ENCODE peak calls at places on chromosomes 11 and 22, in four cellular contexts. X is cardiac muscle cell, U is K562, C is heart right ventricle. N is an unnamed sample. For H3K36me3, the result is how much of the 10 kb centered on the place peaks cover.

GRCh38 chr11:11332141-11332710 is 20.8 kb downstream of the CSNK2A3 start:
- DNase-seq in X (no peak), U (no peak), C (no peak), N (no peak)

GRCh38 chr11:2787816-2788750 is 88.3 kb upstream of the KCNQ1OT1 start:
- DNase-seq in X (peak), U (no peak), C (peak), N (no peak)

GRCh38 chr11:73971175-73971719 is 11.4 kb downstream of the UCP2 start:
- DNase-seq in X (no peak), U (no peak), C (no peak), N (no peak)

GRCh38 chr22:30882974-30883533 is 85.5 kb downstream of the MORC2 start:
- DNase-seq in X (no peak), U (peak), C (no peak), N (peak)

GRCh38 chr22:22787805-22788459 is 99.7 kb upstream of the IGLL5 start:
- DNase-seq in X (no peak), U (peak), C (no peak), N (peak)

GRCh38 chr11:119361056-119361787 is 14.7 kb upstream of the MFRP start:
- DNase-seq in X (peak), U (peak), C (peak), N (peak)

GRCh38 chr11:126063510-126063858 is 818 bp upstream of the CDON start:
- DNase-seq in X (no peak), U (no peak), C (no peak), N (no peak)

GRCh38 chr11:119584193-119585037 is 144.6 kb downstream of the NECTIN1 start:
- DNase-seq in X (peak), U (peak), C (no peak), N (peak)

GRCh38 chr22:28442951-28443876 is 236.4 kb downstream of the TTC28 start:
- DNase-seq in X (peak), U (no peak), C (peak), N (no peak)

GRCh38 chr11:3735827-3736226 is 61.5 kb downstream of the NUP98 start:
- DNase-seq in X (no peak), U (no peak), C (no peak), N (no peak)

GRCh38 chr11:44116433-44116832 is 21.0 kb downstream of the EXT2 start:
- DNase-seq in X (no peak), U (no peak), C (no peak), N (no peak)

GRCh38 chr22:39325392-39325932 is 6.0 kb upstream of the RPL3 start:
- DNase-seq in X (no peak), U (no peak), C (no peak), N (peak)

GRCh38 chr22:20268350-20269012 is 363 bp upstream of the RTN4R start:
- DNase-seq in X (peak), U (peak), C (peak), N (peak)

GRCh38 chr11:64110465-64111375 is 55.2 kb downstream of the MACROD1 start:
- DNase-seq in X (no peak), U (no peak), C (no peak), N (no peak)

GRCh38 chr22:35564975-35565867 is 24.6 kb downstream of the RASD2 start:
- DNase-seq in X (no peak), U (no peak), C (no peak), N (no peak)

GRCh38 chr11:47332303-47332711 is 20.2 kb downstream of the MYBPC3 start:
- DNase-seq in X (no peak), U (no peak), C (no peak), N (no peak)

GRCh38 chr11:122758361-122758760 is 79.9 kb upstream of the CRTAM start:
- DNase-seq in X (no peak), U (no peak), C (no peak), N (no peak)

GRCh38 chr11:63872833-63873201 is 33.9 kb downstream of the MARK2 start:
- DNase-seq in X (no peak), U (no peak), C (no peak), N (peak)

GRCh38 chr11:16818284-16818683 is 79.8 kb downstream of the C11orf58 start:
- DNase-seq in X (no peak), U (no peak), C (no peak), N (no peak)

GRCh38 chr22:29623059-29623458 is 19.6 kb downstream of the NF2 start:
- DNase-seq in X (no peak), U (no peak), C (no peak), N (no peak)

GRCh38 chr11:26649884-26650283 is 72.0 kb downstream of the SLC5A12 start:
- DNase-seq in X (peak), U (peak), C (peak), N (peak)

GRCh38 chr11:26655287-26655686 is 66.6 kb downstream of the SLC5A12 start:
- DNase-seq in X (no peak), U (no peak), C (no peak), N (no peak)

DNA sequence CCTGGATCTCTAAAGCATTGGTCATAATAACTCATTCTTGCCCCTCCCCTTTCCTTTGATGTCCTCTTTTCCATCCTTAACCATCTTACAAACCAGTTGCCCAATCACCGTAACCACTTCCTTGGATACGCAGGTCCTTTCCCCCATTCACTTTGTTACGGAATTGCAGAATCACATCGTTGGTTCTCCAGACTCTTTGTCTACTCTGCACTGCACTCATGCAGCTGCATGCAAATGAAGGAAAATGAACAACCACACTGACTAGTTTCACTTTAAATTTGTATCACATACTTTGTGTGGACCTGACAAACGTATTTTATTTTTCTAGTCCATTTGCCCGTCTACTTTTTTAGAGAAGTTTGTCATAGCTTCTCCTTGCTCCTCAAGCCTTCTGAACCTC is 69.9 kb downstream of the SLC5A12 start:
- DNase-seq in X (no peak), U (no peak), C (no peak), N (no peak)
- H3K36me3 ChIP-seq in X (under half), U (under half), C (under half), N (under half)

DNA sequence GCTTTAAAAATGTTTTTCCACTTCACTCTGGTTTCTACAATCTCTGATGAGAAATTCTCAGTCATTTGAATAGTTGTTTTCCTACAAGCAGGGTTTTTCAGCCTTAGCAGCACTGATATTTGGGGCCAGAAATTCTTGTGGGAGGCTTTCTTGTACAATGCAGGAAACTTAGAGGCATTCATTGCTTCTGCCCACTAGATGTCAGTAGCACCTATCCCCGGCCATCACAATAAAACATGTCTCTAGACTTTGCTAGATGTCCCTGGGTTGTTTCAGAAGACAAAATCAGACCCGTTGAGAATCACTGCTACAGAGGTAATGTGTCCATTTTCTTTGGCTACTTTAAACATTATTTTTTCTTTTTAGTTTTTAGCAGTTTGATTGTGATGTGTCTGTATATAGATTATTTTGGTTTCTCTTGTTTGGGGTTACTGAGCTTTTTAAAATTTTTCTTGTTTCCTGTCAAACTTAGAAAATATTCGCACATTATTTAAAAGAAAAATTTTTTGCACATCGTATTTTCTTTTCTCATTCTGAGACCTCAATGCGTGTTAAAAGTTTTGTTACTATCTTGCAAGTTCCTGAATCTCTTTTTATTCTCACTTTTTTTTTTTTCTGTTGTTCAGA is 60.8 kb upstream of the CCDC179 start:
- DNase-seq in X (peak), U (peak), C (peak), N (peak)
- TF ChIP-seq CTCF in X (peak), U (no peak), C (peak), N (peak)

DNA sequence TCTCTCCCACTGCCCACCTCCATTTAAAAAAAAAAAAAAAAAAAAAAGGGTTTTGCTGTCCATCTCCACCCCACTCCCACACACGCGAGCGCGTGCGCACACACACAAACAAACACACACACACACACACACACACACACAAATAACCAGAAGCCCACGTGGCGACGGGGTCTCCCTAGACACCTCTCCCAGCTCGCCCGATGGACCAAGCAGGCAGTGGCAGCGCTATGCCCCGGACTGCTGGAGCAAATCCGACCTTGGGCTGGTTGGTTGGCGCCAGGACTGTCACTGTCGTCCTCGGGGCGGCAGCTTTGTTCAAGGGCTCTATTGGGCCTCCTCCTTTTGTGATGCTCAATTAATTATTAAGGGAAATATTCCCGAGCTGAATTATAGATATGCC is 1.6 kb upstream of the KCNA4 start:
- DNase-seq in X (no peak), U (no peak), C (no peak), N (no peak)
- H3K36me3 ChIP-seq in X (under half), U (under half), C (under half), N (under half)

GRCh38 chr11:62621027-62621566 is 689 bp downstream of the B3GAT3 start:
- DNase-seq in X (no peak), U (no peak), C (no peak), N (no peak)
- TF ChIP-seq CTCF in X (no peak), U (no peak), C (no peak), N (no peak)

GRCh38 chr22:46894081-46894671 is 131.7 kb downstream of the TBC1D22A start:
- DNase-seq in X (no peak), U (no peak), C (peak), N (no peak)
- H3K36me3 ChIP-seq in X (under half), U (under half), C (under half), N (under half)

GRCh38 chr11:62497132-62497915 is 49.3 kb downstream of the AHNAK start:
- DNase-seq in X (no peak), U (peak), C (no peak), N (peak)
- TF ChIP-seq CTCF in X (peak), U (peak), C (peak), N (peak)

GRCh38 chr22:42876041-42876440 is 19.0 kb upstream of the ARFGAP3 start:
- DNase-seq in X (no peak), U (no peak), C (no peak), N (no peak)

GRCh38 chr22:42871146-42872050 is 14.3 kb upstream of the ARFGAP3 start:
- DNase-seq in X (no peak), U (no peak), C (no peak), N (no peak)

GRCh38 chr22:42874010-42874409 is 16.9 kb upstream of the ARFGAP3 start:
- DNase-seq in X (no peak), U (no peak), C (no peak), N (no peak)

GRCh38 chr22:42872821-42873220 is 15.7 kb upstream of the ARFGAP3 start:
- DNase-seq in X (no peak), U (no peak), C (no peak), N (no peak)

GRCh38 chr22:42873361-42873760 is 16.3 kb upstream of the ARFGAP3 start:
- DNase-seq in X (no peak), U (no peak), C (no peak), N (no peak)
- H3K36me3 ChIP-seq in X (under half), U (under half), C (half or more), N (under half)

GRCh38 chr11:32006799-32007388 is 84.0 kb upstream of the RCN1 start:
- DNase-seq in X (peak), U (peak), C (peak), N (peak)
- TF ChIP-seq CTCF in X (peak), U (peak), C (peak), N (peak)

GRCh38 chr22:19215360-19215759 is 36.8 kb upstream of the SLC25A1 start:
- DNase-seq in X (no peak), U (no peak), C (no peak), N (no peak)
- H3K36me3 ChIP-seq in X (under half), U (under half), C (under half), N (under half)

GRCh38 chr22:36977947-36978660 is 41.1 kb downstream of the TST start:
- DNase-seq in X (peak), U (peak), C (peak), N (peak)

GRCh38 chr22:36979016-36979415 is 40.2 kb downstream of the TST start:
- DNase-seq in X (no peak), U (no peak), C (no peak), N (no peak)

GRCh38 chr22:36979511-36979910 is 39.7 kb downstream of the TST start:
- DNase-seq in X (no peak), U (no peak), C (no peak), N (no peak)

GRCh38 chr22:36981247-36981775 is 37.9 kb downstream of the TST start:
- DNase-seq in X (no peak), U (no peak), C (no peak), N (no peak)

GRCh38 chr22:36977401-36977861 is 41.8 kb downstream of the TST start:
- DNase-seq in X (peak), U (peak), C (peak), N (no peak)
- TF ChIP-seq CTCF in X (peak), U (peak), C (no peak), N (no peak)

N was measured in PC-9.